ENCODE peak calls at places on chromosomes 12 and 14, in five cellular contexts. L is stimulated activated CD8-positive, alpha-beta memory T cell treated with anti-CD3 and anti-CD28 coated beads, Interleukin-15, amount 100 ng/mL, for 24 hours; Y is AG04450; O is HFF-Myc; I is Right ventricle myocardium inferior. W is an unnamed sample.
A peak's percentile ranks its signal among the peaks of the same experiment; 100 is the strongest.

GRCh38 chr14:79369359-79370332 is 841.7 kb downstream of the DIO2 start:
- DNase-seq in L (no peak), Y (peak; percentile 92), O (peak; percentile 60), I (no peak), W (peak; percentile 95)

GRCh38 chr12:127355061-127355820 is 911.7 kb upstream of the TMEM132C start:
- DNase-seq in L (no peak), Y (no peak), O (no peak), I (no peak), W (peak; percentile 23)

GRCh38 chr14:30443368-30444007 is 115.5 kb upstream of the G2E3 start:
- DNase-seq in L (no peak), Y (no peak), O (peak; percentile 6), I (no peak), W (peak; percentile 17)

GRCh38 chr12:116222358-116222757 is 55.1 kb downstream of the MED13L start:
- DNase-seq in L (no peak), Y (peak; percentile 75), O (peak; percentile 83), I (no peak), W (peak; percentile 77)

GRCh38 chr14:54564799-54565235 is 2.1 kb upstream of the SAMD4A start:
- DNase-seq in L (no peak), Y (peak; percentile 57), O (no peak), I (no peak), W (peak; percentile 76)

GRCh38 chr12:125683748-125684381 is 618.6 kb downstream of the AACS start:
- DNase-seq in L (peak; percentile 3), Y (no peak), O (no peak), I (no peak), W (no peak)

GRCh38 chr14:75242546-75243273 is 35.9 kb upstream of the FOS start:
- DNase-seq in L (no peak), Y (peak; percentile 69), O (peak; percentile 51), I (no peak), W (peak; percentile 38)

GRCh38 chr12:116601933-116602809 is 43.0 kb downstream of the MAP1LC3B2 start:
- DNase-seq in L (no peak), Y (no peak), O (no peak), I (no peak), W (no peak)

GRCh38 chr14:24187538-24187915 is 1.1 kb downstream of the IPO4 start:
- DNase-seq in L (no peak), Y (no peak), O (no peak), I (peak; percentile 57), W (no peak)

GRCh38 chr12:47741340-47741703 is 16.0 kb upstream of the ENDOU start:
- DNase-seq in L (no peak), Y (no peak), O (no peak), I (peak; percentile 95), W (peak; percentile 44)

GRCh38 chr12:85866929-85867776 is 6.9 kb upstream of the NTS start:
- DNase-seq in L (no peak), Y (peak; percentile 13), O (peak; percentile 11), I (no peak), W (peak; percentile 55)

GRCh38 chr14:36086629-36087380 is 89.7 kb downstream of the PTCSC3 start:
- DNase-seq in L (no peak), Y (no peak), O (no peak), I (no peak), W (no peak)

GRCh38 chr14:26017270-26017669 is 580.6 kb downstream of the NOVA1 start:
- DNase-seq in L (no peak), Y (no peak), O (no peak), I (no peak), W (no peak)

GRCh38 chr14:104152686-104153398 is 14.5 kb downstream of the KIF26A start:
- DNase-seq in L (no peak), Y (no peak), O (no peak), I (no peak), W (no peak)

GRCh38 chr12:46362895-46363581 is 9.5 kb downstream of the SLC38A2 start:
- DNase-seq in L (no peak), Y (no peak), O (no peak), I (no peak), W (no peak)

GRCh38 chr12:130832561-130833209 is 6.4 kb downstream of the STX2 start:
- DNase-seq in L (no peak), Y (no peak), O (no peak), I (no peak), W (peak; percentile 66)

GRCh38 chr14:90721619-90722305 is 94.5 kb downstream of the TTC7B start:
- DNase-seq in L (no peak), Y (no peak), O (no peak), I (no peak), W (no peak)

GRCh38 chr12:110234197-110235154 is 46.6 kb upstream of the ATP2A2 start:
- DNase-seq in L (no peak), Y (no peak), O (no peak), I (no peak), W (no peak)

GRCh38 chr12:56236985-56237384 is 7.1 kb downstream of the SLC39A5 start:
- DNase-seq in L (no peak), Y (no peak), O (no peak), I (no peak), W (no peak)

GRCh38 chr12:25249951-25250738 is 584 bp downstream of the KRAS start:
- DNase-seq in L (peak; percentile 15), Y (no peak), O (no peak), I (peak; percentile 85), W (peak; percentile 37)

GRCh38 chr12:26848156-26848825 is 15.3 kb upstream of the ITPR2 start:
- DNase-seq in L (no peak), Y (no peak), O (no peak), I (no peak), W (peak; percentile 18)

GRCh38 chr14:91417983-91418386 is 365 bp upstream of the CCDC88C start:
- DNase-seq in L (no peak), Y (no peak), O (no peak), I (peak; percentile 76), W (no peak)

GRCh38 chr12:56007892-56008471 is 10.9 kb downstream of the SUOX start:
- DNase-seq in L (no peak), Y (no peak), O (no peak), I (no peak), W (peak; percentile 29)

GRCh38 chr14:23538049-23538718 is 13.4 kb downstream of the ZFHX2 start:
- DNase-seq in L (no peak), Y (no peak), O (no peak), I (no peak), W (no peak)

GRCh38 chr12:109811624-109811995 is 21.6 kb downstream of the TRPV4 start:
- DNase-seq in L (no peak), Y (no peak), O (no peak), I (no peak), W (no peak)

GRCh38 chr14:54223978-54224377 is 172.8 kb upstream of the CDKN3 start:
- DNase-seq in L (no peak), Y (no peak), O (no peak), I (no peak), W (no peak)

GRCh38 chr12:53695148-53696138 is 19.6 kb upstream of the ATP5MC2 start:
- DNase-seq in L (no peak), Y (no peak), O (no peak), I (peak; percentile 72), W (peak; percentile 75)

GRCh38 chr12:34219046-34219770 is 196.9 kb downstream of the ALG10 start:
- DNase-seq in L (no peak), Y (no peak), O (no peak), I (no peak), W (no peak)

GRCh38 chr12:30169839-30170591 is 386.3 kb upstream of the TMTC1 start:
- DNase-seq in L (no peak), Y (no peak), O (no peak), I (no peak), W (no peak)

GRCh38 chr14:104247336-104248202 is 109.2 kb downstream of the KIF26A start:
- DNase-seq in L (no peak), Y (no peak), O (no peak), I (peak; percentile 42), W (no peak)

GRCh38 chr12:91717804-91718203 is 427.8 kb downstream of the BTG1 start:
- DNase-seq in L (no peak), Y (no peak), O (no peak), I (no peak), W (no peak)

GRCh38 chr14:33611405-33612183 is 339.3 kb downstream of the EGLN3 start:
- DNase-seq in L (no peak), Y (no peak), O (no peak), I (no peak), W (peak; percentile 41)

W was measured in EL.